ENCODE peak calls at places on chromosomes 3 and 15, in four cellular contexts. G, J, Q and I are unnamed samples.

GRCh38 chr3:186096295-186096694 is 12.6 kb downstream of the ETV5 start:
- DNase-seq in J (no peak), G (no peak), Q (no peak), I (no peak)

GRCh38 chr3:188568750-188569149 is 414.8 kb downstream of the LPP start:
- DNase-seq in G (no peak), Q (no peak), J (no peak), I (no peak)

GRCh38 chr3:9749333-9749662 is 454 bp upstream of the OGG1 start:
- DNase-seq in J (no peak), Q (no peak), G (peak; percentile 76), I (no peak)

GRCh38 chr3:11576453-11576852 is 67.3 kb downstream of the VGLL4 start:
- DNase-seq in G (no peak), Q (no peak), J (no peak), I (no peak)

GRCh38 chr3:36901588-36901987 is 43.3 kb downstream of the TRANK1 start:
- DNase-seq in Q (no peak), J (peak; percentile 57), G (no peak), I (no peak)

GRCh38 chr15:66563126-66563525 is 2.7 kb downstream of the LCTL start:
- DNase-seq in G (no peak), J (peak; percentile 18), Q (no peak), I (no peak)

GRCh38 chr15:101522621-101523559 is 33.4 kb upstream of the PCSK6 start:
- DNase-seq in G (no peak), Q (no peak), J (no peak), I (no peak)

GRCh38 chr15:92929002-92929401 is 28.9 kb downstream of the CHD2 start:
- DNase-seq in J (no peak), Q (no peak), G (no peak), I (no peak)

GRCh38 chr3:56758539-56758981 is 43.2 kb downstream of the ARHGEF3 start:
- DNase-seq in J (no peak), G (no peak), Q (no peak), I (no peak)

GRCh38 chr3:102533784-102534183 is 99.0 kb downstream of the ZPLD1 start:
- DNase-seq in Q (no peak), J (no peak), G (no peak), I (no peak)

GRCh38 chr3:105431171-105431570 is 64.5 kb downstream of the ALCAM start:
- DNase-seq in G (no peak), Q (no peak), J (no peak), I (no peak)

GRCh38 chr3:82824491-82824890 is 1063.0 kb upstream of the GBE1 start:
- DNase-seq in Q (no peak), G (no peak), J (no peak), I (no peak)

GRCh38 chr15:43190178-43190577 is 5.0 kb downstream of the CCNDBP1 start:
- DNase-seq in G (no peak), J (no peak), Q (peak; percentile 82), I (no peak)

GRCh38 chr15:34514251-34514760 is 69.1 kb downstream of the GOLGA8B start:
- DNase-seq in Q (peak; percentile 62), G (peak; percentile 73), J (peak; percentile 84), I (no peak)

GRCh38 chr3:69182588-69183299 is 60.3 kb upstream of the LMOD3 start:
- DNase-seq in J (no peak), G (no peak), Q (no peak), I (no peak)

GRCh38 chr15:27743638-27744037 is 355.5 kb downstream of the OCA2 start:
- DNase-seq in Q (no peak), J (no peak), G (no peak), I (no peak)

GRCh38 chr3:67357610-67358458 is 296.6 kb downstream of the SUCLG2 start:
- DNase-seq in G (peak; percentile 33), Q (no peak), J (no peak), I (no peak)

GRCh38 chr3:78687520-78687919 is 1080.3 kb downstream of the ROBO1 start:
- DNase-seq in Q (no peak), G (no peak), J (no peak), I (no peak)

GRCh38 chr3:107884719-107885460 is 205.9 kb downstream of the CD47 start:
- DNase-seq in J (no peak), G (no peak), Q (peak; percentile 21), I (no peak)

GRCh38 chr3:63980019-63980418 is 43.3 kb downstream of the PSMD6 start:
- DNase-seq in J (no peak), Q (no peak), G (no peak), I (no peak)
- H3K4me1 ChIP-seq in J (peaks cover 21% of the 10 kb centered on the region), Q (peaks cover 28% of the 10 kb centered on the region), G (peaks cover 16% of the 10 kb centered on the region), I (peaks cover 55% of the 10 kb centered on the region)

DNA sequence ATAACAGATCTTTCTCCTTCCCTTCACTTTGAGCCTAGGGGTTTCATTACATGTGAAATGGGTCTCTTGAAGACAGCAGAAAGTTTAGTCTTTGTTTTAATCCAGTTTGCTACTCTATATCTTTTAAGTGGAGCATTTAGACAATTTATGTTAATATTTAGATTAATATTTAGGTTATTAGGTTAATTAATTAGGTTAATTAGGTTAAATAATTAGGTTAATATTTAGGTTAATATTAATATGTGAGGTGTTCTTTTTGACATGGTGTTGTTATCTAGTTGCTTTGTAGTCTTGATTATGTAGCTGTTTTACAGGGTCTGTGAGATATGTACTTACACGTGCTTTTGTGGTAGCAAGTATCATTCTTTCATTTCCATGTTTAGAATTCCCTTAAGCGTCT is 312.9 kb downstream of the NEK10 start:
- DNase-seq in G (no peak), Q (no peak), J (no peak), I (no peak)
- H3K4me1 ChIP-seq in G (no peaks in the 10 kb centered on the region), Q (no peaks in the 10 kb centered on the region), J (no peaks in the 10 kb centered on the region), I (no peaks in the 10 kb centered on the region)

GRCh38 chr15:63045438-63046278 is 3.1 kb downstream of the TPM1 start:
- DNase-seq in J (no peak), G (no peak), Q (no peak), I (no peak)

GRCh38 chr15:63047792-63048114 is 5.2 kb downstream of the TPM1 start:
- DNase-seq in Q (no peak), G (no peak), J (no peak), I (no peak)

GRCh38 chr15:63048986-63049665 is 6.6 kb downstream of the TPM1 start:
- DNase-seq in Q (peak; percentile 63), J (peak; percentile 85), G (peak; percentile 81), I (peak; percentile 72)

GRCh38 chr15:63048115-63048985 is 5.8 kb downstream of the TPM1 start:
- DNase-seq in J (peak; percentile 97), Q (peak; percentile 91), G (peak; percentile 96), I (peak; percentile 97)

DNA sequence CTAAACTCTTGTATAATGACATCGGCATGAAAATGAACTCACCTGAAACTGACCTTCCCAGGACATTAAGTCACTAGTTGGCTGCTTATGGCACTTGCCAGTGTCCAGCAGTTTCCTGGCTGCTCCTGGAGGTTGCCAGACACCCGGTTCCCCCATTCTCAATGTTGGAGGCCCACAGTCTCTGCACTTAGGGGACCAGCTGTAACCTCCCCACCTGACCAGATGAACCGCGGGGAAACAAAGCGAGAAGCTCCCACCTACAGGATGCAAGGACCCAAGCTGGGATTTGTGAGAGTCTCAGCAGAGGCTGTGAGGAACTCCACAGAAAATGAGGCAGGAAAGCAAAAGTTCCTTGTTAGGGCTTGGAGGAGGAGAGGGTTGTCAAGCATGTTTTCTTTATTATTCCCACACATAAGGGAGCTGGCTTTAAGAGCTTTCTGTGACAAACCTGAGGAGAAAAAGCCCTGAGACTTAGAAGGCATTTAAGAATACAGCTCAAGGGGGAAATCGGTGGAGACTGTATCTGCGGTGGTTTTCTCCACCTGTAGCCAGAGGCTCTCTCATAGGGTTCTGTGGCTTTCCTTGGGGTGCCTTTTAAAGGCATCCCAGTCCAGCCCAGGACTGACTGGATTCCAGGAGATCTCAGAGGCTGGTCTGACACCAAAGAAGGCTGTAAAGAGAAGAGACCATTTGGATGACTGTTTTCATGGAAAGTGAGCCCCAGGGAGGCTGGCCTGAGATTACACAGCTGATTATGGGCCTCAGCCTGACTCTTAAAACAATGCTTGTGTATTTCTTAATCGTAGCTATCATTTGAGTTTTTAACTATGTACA is 4.6 kb downstream of the TPM1 start:
- DNase-seq in G (no peak), Q (no peak), J (no peak), I (no peak)
- H3K4me1 ChIP-seq in G (peaks cover 31% of the 10 kb centered on the region), Q (peaks cover 49% of the 10 kb centered on the region), J (peaks cover 27% of the 10 kb centered on the region), I (peaks cover 43% of the 10 kb centered on the region)

GRCh38 chr15:64222573-64223361 is 59.9 kb upstream of the PPIB start:
- DNase-seq in Q (no peak), J (no peak), G (no peak), I (no peak)

GRCh38 chr15:64216161-64216560 is 53.3 kb upstream of the PPIB start:
- DNase-seq in J (no peak), G (no peak), Q (no peak), I (no peak)

GRCh38 chr15:64211696-64212095 is 48.9 kb upstream of the PPIB start:
- DNase-seq in Q (no peak), G (no peak), J (no peak), I (no peak)

GRCh38 chr15:64213646-64214045 is 50.8 kb upstream of the PPIB start:
- DNase-seq in Q (no peak), G (no peak), J (no peak), I (no peak)

GRCh38 chr15:64216722-64217428 is 54.1 kb upstream of the PPIB start:
- DNase-seq in J (no peak), G (no peak), Q (no peak), I (no peak)
- H3K4me1 ChIP-seq in J (no peaks in the 10 kb centered on the region), G (no peaks in the 10 kb centered on the region), Q (no peaks in the 10 kb centered on the region), I (no peaks in the 10 kb centered on the region)

GRCh38 chr3:183896184-183896583 is 11.5 kb upstream of the PARL start:
- DNase-seq in J (peak; percentile 53), G (no peak), Q (no peak), I (no peak)
- H3K4me1 ChIP-seq in J (no peaks in the 10 kb centered on the region), G (no peaks in the 10 kb centered on the region), Q (no peaks in the 10 kb centered on the region), I (no peaks in the 10 kb centered on the region)

DNA sequence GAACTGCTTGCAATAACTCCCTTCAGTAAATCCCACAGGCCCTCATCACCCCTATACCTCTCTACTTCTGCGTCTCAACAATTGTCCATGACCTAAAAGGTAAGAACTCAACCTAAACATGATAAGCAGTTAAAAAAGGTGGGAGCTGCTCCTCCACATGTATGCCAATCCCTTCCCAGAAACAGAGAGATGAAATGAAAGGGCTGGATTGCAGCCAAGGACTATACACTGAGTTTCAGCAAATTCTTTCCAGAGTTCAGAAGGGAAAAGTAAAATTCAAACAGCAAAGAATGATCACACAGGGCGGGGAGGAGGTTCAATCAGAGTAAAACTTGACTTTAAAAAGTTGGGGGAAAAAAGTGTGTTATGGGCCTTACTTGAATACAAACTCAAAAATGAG is 27.5 kb downstream of the PLOD2 start:
- DNase-seq in J (no peak), Q (no peak), G (no peak), I (no peak)
- H3K4me1 ChIP-seq in J (no peaks in the 10 kb centered on the region), Q (peaks cover 25% of the 10 kb centered on the region), G (peaks cover 49% of the 10 kb centered on the region), I (peaks cover 4% of the 10 kb centered on the region)

GRCh38 chr3:143830063-143830462 is 18.2 kb downstream of the SLC9A9 start:
- DNase-seq in J (no peak), Q (no peak), G (no peak), I (no peak)
- H3K4me1 ChIP-seq in J (peaks cover 28% of the 10 kb centered on the region), Q (peaks cover 8% of the 10 kb centered on the region), G (peaks cover 63% of the 10 kb centered on the region), I (peaks cover 14% of the 10 kb centered on the region)